ENCODE peak calls at places on chromosomes 5 and 9, in nine cellular contexts. K is mammary epithelial cell; M is naive thymus-derived CD8-positive, alpha-beta T cell; G is activated CD8-positive, alpha-beta T cell treated with anti-CD3 and anti-CD28 coated beads, Interleukin-2, amount 10 ng/mL, durations not matched to agents 7 days and 5 days; J is aorta; H is Jurkat, Clone E6-1; Q is LoVo; B is D341Med; S is substantia nigra. U is an unnamed sample.

GRCh38 chr9:137723396-137724113 is 104.8 kb downstream of the EHMT1 start:
- DNase-seq in H (no peak), S (no peak), M (no peak), J (no peak), G (no peak), Q (no peak), B (no peak), K (no peak), U (no peak)

GRCh38 chr5:72355706-72356299 is 35.6 kb downstream of the PTCD2 start:
- DNase-seq in Q (no peak), M (no peak), G (no peak), K (peak; percentile 21), H (no peak), S (peak; percentile 39), J (peak; percentile 53), B (peak; percentile 72), U (no peak)

GRCh38 chr5:141343242-141343952 is at the start of gene PCDHGA3:
- DNase-seq in H (no peak), K (peak; percentile 60), Q (no peak), M (no peak), J (no peak), S (no peak), G (peak; percentile 47), B (no peak), U (no peak)

GRCh38 chr9:122816163-122816867 is 12.1 kb downstream of the PDCL start:
- DNase-seq in M (peak; percentile 27), B (no peak), Q (no peak), S (peak; percentile 9), K (no peak), H (no peak), G (peak; percentile 69), J (peak; percentile 62), U (no peak)

GRCh38 chr9:70561805-70562395 is 147.4 kb upstream of the KLF9 start:
- DNase-seq in M (no peak), S (no peak), K (no peak), G (no peak), B (no peak), Q (no peak), J (no peak), H (no peak), U (no peak)

GRCh38 chr5:78569441-78569840 is 79.1 kb downstream of the LHFPL2 start:
- DNase-seq in G (no peak), Q (no peak), H (no peak), K (no peak), M (no peak), S (peak; percentile 33), B (no peak), J (peak; percentile 73), U (peak; percentile 89)

GRCh38 chr9:15310448-15310847 is 3.4 kb upstream of the TTC39B start:
- DNase-seq in M (peak; percentile 37), Q (no peak), G (peak; percentile 68), J (no peak), H (peak; percentile 75), K (no peak), B (no peak), S (no peak), U (no peak)

GRCh38 chr5:167180899-167181298 is 1110.5 kb upstream of the WWC1 start:
- DNase-seq in M (no peak), S (no peak), Q (no peak), K (no peak), J (no peak), B (no peak), H (no peak), G (no peak), U (no peak)